ENCODE peak calls at places on chromosome 11, in eight cellular contexts. T, F, P, M, Y, Q, K and O are unnamed samples.

GRCh38 chr11:93389737-93390136 is 59.2 kb downstream of the DEUP1 start:
- DNase-seq in Y (no peak), Q (no peak), T (peak; percentile 3), F (no peak), K (no peak), P (no peak), M (no peak), O (no peak)

GRCh38 chr11:64056861-64057260 is 21.1 kb downstream of the FLRT1 start:
- DNase-seq in T (no peak), Q (no peak), P (no peak), K (no peak), F (no peak), M (no peak), Y (no peak), O (no peak)

GRCh38 chr11:11077898-11078297 is 220.0 kb upstream of the ZBED5 start:
- DNase-seq in Y (no peak), F (no peak), T (no peak), M (no peak), Q (no peak), P (no peak), K (no peak), O (no peak)

GRCh38 chr11:118620529-118621070 is 13.2 kb downstream of the PHLDB1 start:
- DNase-seq in K (no peak), M (no peak), P (no peak), T (no peak), F (no peak), Y (no peak), Q (peak; percentile 15), O (no peak)

GRCh38 chr11:19027829-19028595 is 32.5 kb downstream of the MRGPRX2 start:
- DNase-seq in Q (peak; percentile 97), T (peak; percentile 98), Y (no peak), M (peak; percentile 31), P (no peak), K (peak; percentile 70), F (no peak), O (no peak)

GRCh38 chr11:63961608-63962412 is 12.6 kb upstream of the COX8A start:
- DNase-seq in K (no peak), P (peak; percentile 55), M (peak; percentile 35), F (no peak), Q (no peak), T (peak; percentile 85), Y (no peak), O (peak; percentile 78)

GRCh38 chr11:46392421-46393230 is 1.1 kb upstream of the CHRM4 start:
- DNase-seq in Q (peak; percentile 71), P (peak; percentile 95), T (peak; percentile 69), F (peak; percentile 94), Y (peak; percentile 80), K (peak; percentile 39), M (peak; percentile 61), O (no peak)

GRCh38 chr11:108027057-108027456 is 18.4 kb downstream of the CUL5 start:
- DNase-seq in Q (no peak), M (no peak), Y (no peak), T (no peak), K (no peak), F (no peak), P (peak; percentile 43), O (no peak)

GRCh38 chr11:133181672-133182071 is 350.6 kb downstream of the OPCML start:
- DNase-seq in M (no peak), Q (no peak), T (no peak), K (no peak), F (no peak), P (no peak), Y (no peak), O (no peak)

GRCh38 chr11:44961894-44962293 is 11.2 kb upstream of the TP53I11 start:
- DNase-seq in T (no peak), Y (no peak), F (no peak), P (no peak), M (no peak), K (no peak), Q (no peak), O (no peak)

GRCh38 chr11:83051760-83052671 is 19.7 kb downstream of the RAB30 start:
- DNase-seq in P (no peak), T (peak; percentile 81), Q (peak; percentile 97), Y (no peak), F (no peak), M (peak; percentile 84), K (peak; percentile 89), O (no peak)

GRCh38 chr11:91998466-91998865 is 226.2 kb upstream of the FAT3 start:
- DNase-seq in M (no peak), P (no peak), T (no peak), F (no peak), Q (no peak), K (no peak), Y (no peak), O (no peak)

GRCh38 chr11:71138737-71139425 is 113.5 kb downstream of the SHANK2 start:
- DNase-seq in Y (no peak), P (no peak), Q (no peak), T (no peak), M (no peak), F (no peak), K (no peak), O (no peak)

GRCh38 chr11:73314121-73314948 is 6.3 kb downstream of the ARHGEF17 start:
- DNase-seq in Y (no peak), F (no peak), M (peak; percentile 83), P (peak; percentile 50), T (peak; percentile 33), Q (peak; percentile 80), K (no peak), O (no peak)

GRCh38 chr11:132131962-132132361 is 761.5 kb downstream of the NTM start:
- DNase-seq in Y (no peak), F (no peak), Q (no peak), P (peak; percentile 73), K (no peak), T (no peak), M (no peak), O (no peak)

GRCh38 chr11:90849278-90849677 is 626.4 kb upstream of the CHORDC1 start:
- DNase-seq in T (no peak), Y (no peak), P (no peak), F (no peak), K (no peak), Q (no peak), M (no peak), O (no peak)

GRCh38 chr11:70503878-70504240 is 105.5 kb downstream of the CTTN start:
- DNase-seq in M (no peak), T (no peak), F (no peak), Y (no peak), Q (no peak), K (no peak), P (peak; percentile 60), O (no peak)

GRCh38 chr11:65952052-65952521 is 6.8 kb downstream of the TSGA10IP start:
- DNase-seq in F (no peak), K (no peak), Q (no peak), Y (no peak), M (no peak), T (no peak), P (no peak), O (no peak)

GRCh38 chr11:73338279-73338678 is 30.2 kb downstream of the ARHGEF17 start:
- DNase-seq in P (no peak), M (no peak), T (no peak), F (no peak), Y (no peak), Q (no peak), K (no peak), O (no peak)

GRCh38 chr11:28625532-28625931 is 517.3 kb downstream of the METTL15 start:
- DNase-seq in M (no peak), Y (no peak), K (no peak), P (no peak), F (no peak), T (no peak), Q (no peak), O (no peak)

GRCh38 chr11:47418454-47419259 is 7.6 kb downstream of the PSMC3 start:
- DNase-seq in K (no peak), M (no peak), Q (no peak), T (no peak), F (no peak), Y (no peak), P (no peak), O (no peak)

GRCh38 chr11:3060436-3061025 is 3.3 kb upstream of the CARS1 start:
- DNase-seq in P (no peak), M (no peak), Q (no peak), Y (no peak), F (no peak), K (no peak), T (no peak), O (no peak)

GRCh38 chr11:7544021-7544420 is 30.2 kb downstream of the PPFIBP2 start:
- DNase-seq in T (no peak), F (no peak), M (no peak), Y (no peak), Q (no peak), K (no peak), P (no peak), O (no peak)

GRCh38 chr11:36421546-36422155 is 88.4 kb downstream of the TRAF6 start:
- DNase-seq in F (no peak), K (no peak), P (no peak), M (no peak), T (no peak), Q (peak; percentile 44), Y (no peak), O (no peak)

GRCh38 chr11:130832571-130833432 is 83.5 kb downstream of the SNX19 start:
- DNase-seq in M (peak; percentile 43), F (no peak), Y (no peak), K (no peak), P (no peak), Q (peak; percentile 56), T (no peak), O (no peak)

GRCh38 chr11:58574851-58575250 is 805 bp downstream of the LPXN start:
- DNase-seq in F (no peak), P (no peak), K (peak; percentile 18), Q (peak; percentile 76), T (peak; percentile 52), M (no peak), Y (no peak), O (no peak)
- H3K4me3 ChIP-seq in F (no peak overlapping the region), P (no peak overlapping the region), K (no peak overlapping the region), Q (peak overlapping the region; percentile 25), T (peak overlapping the region; percentile 4), M (no peak overlapping the region), Y (peak overlapping the region; percentile 99), O (peak overlapping the region; percentile 92)

GRCh38 chr11:78428773-78429172 is 11.2 kb upstream of the GAB2 start:
- DNase-seq in Q (no peak), Y (no peak), T (no peak), K (no peak), P (no peak), M (no peak), F (no peak), O (no peak)
- H3K4me3 ChIP-seq in Q (no peak overlapping the region), Y (no peak overlapping the region), T (no peak overlapping the region), K (no peak overlapping the region), P (no peak overlapping the region), M (no peak overlapping the region), F (no peak overlapping the region), O (no peak overlapping the region)

GRCh38 chr11:9089636-9090035 is 1.8 kb downstream of the SCUBE2 start:
- DNase-seq in Q (no peak), F (no peak), Y (no peak), K (no peak), P (no peak), M (no peak), T (no peak), O (no peak)
- H3K4me3 ChIP-seq in Q (no peak overlapping the region), F (no peak overlapping the region), Y (no peak overlapping the region), K (no peak overlapping the region), P (no peak overlapping the region), M (no peak overlapping the region), T (no peak overlapping the region), O (no peak overlapping the region)

DNA sequence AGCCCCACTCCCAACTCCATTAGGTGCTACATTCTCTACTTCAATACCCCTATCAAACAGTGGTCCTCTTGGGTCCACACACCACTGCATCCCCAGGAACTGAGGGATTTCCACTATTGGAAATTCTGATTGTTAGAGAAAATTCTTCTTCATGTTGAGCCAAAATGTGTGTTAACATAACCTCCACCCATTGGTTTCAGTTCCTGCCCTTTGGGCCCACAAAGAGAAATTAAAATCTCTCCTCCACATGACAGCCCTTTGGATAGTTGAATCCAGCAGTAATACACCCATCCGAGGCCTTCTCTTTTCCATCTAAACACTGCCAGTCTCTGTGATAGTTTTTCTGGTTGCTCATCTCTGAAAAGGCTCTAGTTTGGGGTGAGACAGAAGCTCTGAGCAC is 2.1 kb downstream of the VSIG2 start:
- DNase-seq in M (no peak), P (no peak), Y (no peak), Q (no peak), T (no peak), K (no peak), F (no peak), O (no peak)
- H3K4me3 ChIP-seq in M (no peak overlapping the region), P (no peak overlapping the region), Y (no peak overlapping the region), Q (no peak overlapping the region), T (no peak overlapping the region), K (no peak overlapping the region), F (no peak overlapping the region), O (no peak overlapping the region)